ENCODE peak calls at places on chromosome 15, in six cellular contexts. O, M, C, G, T and V are unnamed samples.

GRCh38 chr15:100154338-100154737 is 187.4 kb downstream of the ADAMTS17 start:
- DNase-seq in O (no peak), M (no peak), C (no peak), G (no peak), T (no peak), V (no peak)

GRCh38 chr15:31605467-31605931 is 278.9 kb downstream of the KLF13 start:
- DNase-seq in O (no peak), M (no peak), C (no peak), G (no peak), T (peak; percentile 31), V (peak; percentile 36)

GRCh38 chr15:39869251-39869650 is 50.8 kb downstream of the GPR176 start:
- DNase-seq in O (no peak), M (no peak), C (no peak), G (no peak), T (no peak), V (no peak)

GRCh38 chr15:75228787-75229186 is 27.1 kb downstream of the C15orf39 start:
- DNase-seq in O (no peak), M (no peak), C (peak; percentile 38), G (no peak), T (peak; percentile 4), V (no peak)

GRCh38 chr15:48040166-48040817 is 80.5 kb upstream of the SLC24A5 start:
- DNase-seq in O (peak; percentile 52), M (no peak), C (no peak), G (no peak), T (peak; percentile 44), V (no peak)

GRCh38 chr15:66401130-66402021 is 14.7 kb downstream of the MAP2K1 start:
- DNase-seq in O (peak; percentile 52), M (no peak), C (no peak), G (no peak), T (no peak), V (no peak)

GRCh38 chr15:33402640-33403039 is 91.9 kb downstream of the RYR3 start:
- DNase-seq in O (peak; percentile 6), M (no peak), C (no peak), G (no peak), T (no peak), V (no peak)

GRCh38 chr15:69758291-69758771 is 305.7 kb downstream of the RPLP1 start:
- DNase-seq in O (peak; percentile 28), M (no peak), C (no peak), G (no peak), T (no peak), V (no peak)

GRCh38 chr15:29669823-29670222 is 152.4 kb downstream of the TJP1 start:
- DNase-seq in O (peak; percentile 29), M (no peak), C (no peak), G (no peak), T (no peak), V (no peak)

GRCh38 chr15:37143351-37143750 is 43.0 kb upstream of the MEIS2 start:
- DNase-seq in O (no peak), M (no peak), C (no peak), G (no peak), T (no peak), V (no peak)

GRCh38 chr15:50911001-50911400 is 2.5 kb downstream of the AP4E1 start:
- DNase-seq in O (no peak), M (no peak), C (no peak), G (no peak), T (no peak), V (no peak)

GRCh38 chr15:66650433-66650832 is 51.6 kb upstream of the SMAD6 start:
- DNase-seq in O (no peak), M (no peak), C (no peak), G (peak; percentile 64), T (no peak), V (no peak)

GRCh38 chr15:37101634-37102314 is 1.4 kb upstream of the MEIS2 start:
- DNase-seq in O (peak; percentile 74), M (peak; percentile 32), C (peak; percentile 88), G (peak; percentile 80), T (peak; percentile 94), V (no peak)

GRCh38 chr15:71708052-71708432 is 102.3 kb upstream of the NR2E3 start:
- DNase-seq in O (no peak), M (no peak), C (no peak), G (no peak), T (no peak), V (no peak)

GRCh38 chr15:27061739-27062138 is 90.8 kb downstream of the GABRG3 start:
- DNase-seq in O (no peak), M (no peak), C (no peak), G (no peak), T (peak; percentile 31), V (no peak)

GRCh38 chr15:43912991-43913927 is 86.5 kb downstream of the WDR76 start:
- DNase-seq in O (peak; percentile 93), M (peak; percentile 93), C (no peak), G (no peak), T (peak; percentile 35), V (peak; percentile 93)

GRCh38 chr15:68259883-68260282 is 17.7 kb upstream of the FEM1B start:
- DNase-seq in O (no peak), M (no peak), C (no peak), G (no peak), T (no peak), V (no peak)

GRCh38 chr15:79673416-79674123 is 223.2 kb downstream of the MTHFS start:
- DNase-seq in O (peak; percentile 20), M (no peak), C (no peak), G (no peak), T (no peak), V (no peak)

GRCh38 chr15:86089422-86089821 is 9.8 kb downstream of the AGBL1 start:
- DNase-seq in O (no peak), M (no peak), C (no peak), G (no peak), T (no peak), V (no peak)

GRCh38 chr15:65305776-65306175 is 1.3 kb downstream of the RNU5B-1 start:
- DNase-seq in O (peak; percentile 85), M (no peak), C (no peak), G (no peak), T (no peak), V (no peak)

DNA sequence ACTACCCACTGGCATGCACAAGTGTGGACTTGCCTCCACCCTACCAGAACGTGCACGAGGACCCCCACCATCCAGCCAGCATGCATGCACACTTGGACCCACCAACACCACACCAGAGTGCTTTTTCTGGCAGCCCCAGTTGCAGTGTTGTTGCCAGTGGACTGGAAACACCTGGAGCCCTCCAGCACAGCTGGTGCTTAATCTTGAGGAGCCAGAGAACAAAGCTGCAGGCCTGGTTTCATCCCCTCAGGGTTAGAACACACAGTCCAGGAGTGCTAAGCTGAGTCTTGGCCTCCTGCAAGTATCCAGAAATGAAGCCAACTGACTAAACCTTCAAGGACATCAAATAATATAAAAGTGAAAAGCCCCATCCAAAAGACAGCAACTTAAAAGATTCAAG is 888.0 kb downstream of the NTRK3 start:
- DNase-seq in O (peak; percentile 65), M (no peak), C (no peak), G (no peak), T (no peak), V (peak; percentile 73)
- H3K4me3 ChIP-seq in O (no peak overlapping the region), M (no peak overlapping the region), C (no peak overlapping the region), G (no peak overlapping the region), T (no peak overlapping the region), V (no peak overlapping the region)

DNA sequence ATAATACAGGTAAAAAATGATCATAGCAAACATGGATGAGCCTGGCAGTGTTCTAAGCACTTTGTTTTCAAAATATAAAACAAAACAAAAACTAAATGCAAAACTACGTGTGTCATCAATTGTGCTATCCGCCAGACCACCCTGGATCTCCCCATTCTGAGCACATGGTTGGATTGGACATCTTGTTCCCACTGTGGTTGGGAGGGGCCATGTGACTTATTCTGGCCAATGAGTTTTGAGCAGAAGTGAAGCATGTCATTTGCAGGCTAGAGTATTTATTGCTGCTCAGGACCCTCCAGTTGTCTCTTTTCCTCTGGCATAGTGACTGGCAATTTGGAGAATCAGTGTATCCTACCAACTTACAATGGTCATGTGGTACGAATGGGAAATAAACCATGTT is 70.2 kb upstream of the ST8SIA2 start:
- DNase-seq in O (no peak), M (no peak), C (no peak), G (no peak), T (no peak), V (no peak)
- TF ChIP-seq CTCF in O (no peak), M (no peak), C (no peak), G (no peak), T (no peak), V (no peak)

DNA sequence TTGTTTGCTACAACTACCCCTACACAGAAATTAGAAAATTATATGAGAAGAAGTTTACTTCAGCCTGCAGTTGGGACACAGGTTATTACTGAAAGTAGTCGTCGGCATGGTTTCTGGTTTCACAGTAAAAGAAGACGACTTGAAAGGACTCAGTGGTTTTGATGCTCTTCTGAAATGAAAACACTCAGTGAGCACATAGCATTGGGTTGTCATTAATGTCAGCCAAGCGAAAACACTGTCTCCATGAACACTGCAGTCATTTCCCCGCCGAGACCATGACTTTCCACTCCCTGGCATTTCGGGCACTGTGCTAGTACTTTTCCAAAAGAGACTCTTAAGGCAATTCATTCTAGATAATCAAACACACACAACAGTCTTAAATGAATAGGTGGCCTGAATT is 69.2 kb upstream of the ICE2 start:
- DNase-seq in O (no peak), M (no peak), C (no peak), G (no peak), T (no peak), V (no peak)
- H3K4me3 ChIP-seq in O (no peak overlapping the region), M (no peak overlapping the region), C (no peak overlapping the region), G (peak overlapping the region; percentile 12), T (no peak overlapping the region), V (no peak overlapping the region)

GRCh38 chr15:60674704-60675405 is 195.9 kb upstream of the ICE2 start:
- DNase-seq in O (no peak), M (no peak), C (no peak), G (no peak), T (no peak), V (no peak)

GRCh38 chr15:60673156-60673555 is 194.2 kb upstream of the ICE2 start:
- DNase-seq in O (no peak), M (no peak), C (no peak), G (no peak), T (no peak), V (no peak)

GRCh38 chr15:60673918-60674558 is 195.1 kb upstream of the ICE2 start:
- DNase-seq in O (peak; percentile 91), M (peak; percentile 10), C (no peak), G (peak; percentile 59), T (peak; percentile 61), V (peak; percentile 61)

GRCh38 chr15:60669351-60669750 is 190.4 kb upstream of the ICE2 start:
- DNase-seq in O (no peak), M (no peak), C (no peak), G (no peak), T (no peak), V (no peak)

GRCh38 chr15:60672400-60672799 is 193.5 kb upstream of the ICE2 start:
- DNase-seq in O (no peak), M (no peak), C (no peak), G (no peak), T (no peak), V (no peak)
- TF ChIP-seq CTCF in O (no peak), M (no peak), C (no peak), G (no peak), T (no peak), V (no peak)

GRCh38 chr15:23565395-23566069 is at the start of gene MKRN3:
- DNase-seq in O (no peak), M (peak; percentile 66), C (peak; percentile 46), G (peak; percentile 70), T (no peak), V (no peak)
- H3K4me3 ChIP-seq in O (no peak within 1 kb of the TSS), M (peak within 1 kb of the TSS; percentile 86), C (no peak within 1 kb of the TSS), G (peak within 1 kb of the TSS; percentile 80), T (no peak within 1 kb of the TSS), V (no peak within 1 kb of the TSS)

GRCh38 chr15:63986751-63987341 is 59.4 kb downstream of the DAPK2 start:
- DNase-seq in O (no peak), M (no peak), C (no peak), G (no peak), T (no peak), V (no peak)
- TF ChIP-seq CTCF in O (no peak), M (no peak), C (no peak), G (no peak), T (no peak), V (no peak)